ENCODE peak calls at places on chromosomes 7 and 10, in four cellular contexts. One of them, this sample, is unnamed.

GRCh38 chr10:102782698-102783540 is 39.2 kb downstream of the WBP1L start:
- DNase-seq in adrenal gland: peak; percentile 68
- DNase-seq in RWPE1: no peak
- DNase-seq in hippocampal formation: no peak
- DNase-seq in this sample: no peak

GRCh38 chr7:81877890-81878289 is 108.0 kb upstream of the HGF start:
- DNase-seq in RWPE1: no peak
- DNase-seq in hippocampal formation: no peak
- DNase-seq in adrenal gland: no peak
- DNase-seq in this sample: no peak

GRCh38 chr7:131231381-131232220 is 96.1 kb upstream of the MKLN1 start:
- DNase-seq in adrenal gland: peak; percentile 27
- DNase-seq in hippocampal formation: peak; percentile 18
- DNase-seq in RWPE1: no peak
- DNase-seq in this sample: no peak

GRCh38 chr7:113113912-113114311 is 4.4 kb downstream of the SMIM30 start:
- DNase-seq in RWPE1: no peak
- DNase-seq in hippocampal formation: no peak
- DNase-seq in adrenal gland: no peak
- DNase-seq in this sample: peak; percentile 10

GRCh38 chr7:96481831-96482230 is 159.9 kb upstream of the SLC25A13 start:
- DNase-seq in RWPE1: no peak
- DNase-seq in hippocampal formation: no peak
- DNase-seq in adrenal gland: no peak
- DNase-seq in this sample: no peak

GRCh38 chr7:140179339-140179738 is 2.6 kb upstream of the KDM7A start:
- DNase-seq in adrenal gland: no peak
- DNase-seq in hippocampal formation: no peak
- DNase-seq in RWPE1: no peak
- DNase-seq in this sample: no peak

GRCh38 chr7:79272066-79272669 is 181.3 kb downstream of the MAGI2 start:
- DNase-seq in hippocampal formation: no peak
- DNase-seq in adrenal gland: no peak
- DNase-seq in RWPE1: peak; percentile 38
- DNase-seq in this sample: peak; percentile 47

GRCh38 chr7:142445019-142445686 is 187.3 kb upstream of the PRSS58 start:
- DNase-seq in adrenal gland: no peak
- DNase-seq in hippocampal formation: no peak
- DNase-seq in RWPE1: no peak
- DNase-seq in this sample: peak; percentile 69

GRCh38 chr10:112819231-112819630 is 130.8 kb upstream of the TCF7L2 start:
- DNase-seq in RWPE1: no peak
- DNase-seq in adrenal gland: no peak
- DNase-seq in hippocampal formation: no peak
- DNase-seq in this sample: no peak